ENCODE peak calls at places on chromosome 21, in seven cellular contexts. Q is CD8-positive, alpha-beta memory T cell; N is iPS DF 6.9; O is psoas muscle; P is tibial artery; C is left ventricle myocardium inferior; J is neuronal stem cell. X is an unnamed sample. For H3K4me1, the result is how much of the 10 kb centered on the place peaks cover.

GRCh38 chr21:40146201-40146890 is 279.1 kb downstream of the PCP4 start:
- DNase-seq in O (no peak), J (no peak), N (no peak), P (no peak), Q (no peak), C (no peak), X (no peak)

GRCh38 chr21:39363607-39364555 is 15.0 kb upstream of the HMGN1 start:
- DNase-seq in J (no peak), C (no peak), P (no peak), N (no peak), Q (no peak), O (no peak), X (no peak)

GRCh38 chr21:36859744-36860501 is 106.5 kb downstream of the HLCS start:
- DNase-seq in C (peak), P (peak), J (no peak), Q (peak), O (peak), N (peak), X (peak)

GRCh38 chr21:36854391-36854790 is 112.1 kb downstream of the HLCS start:
- DNase-seq in C (no peak), N (peak), P (no peak), J (peak), O (no peak), Q (no peak), X (peak)

GRCh38 chr21:30216041-30216723 is at the start of gene CLDN8:
- DNase-seq in N (no peak), C (no peak), Q (no peak), O (no peak), P (no peak), J (no peak), X (no peak)

GRCh38 chr21:39461419-39461818 is 9.6 kb downstream of the SH3BGR start:
- DNase-seq in N (no peak), C (no peak), P (no peak), Q (no peak), J (no peak), O (no peak), X (no peak)

GRCh38 chr21:38350681-38351080 is 93.9 kb downstream of the KCNJ15 start:
- DNase-seq in C (no peak), N (no peak), P (no peak), Q (no peak), J (no peak), O (no peak), X (no peak)

GRCh38 chr21:14480601-14481000 is 65.5 kb downstream of the SAMSN1 start:
- DNase-seq in J (no peak), C (no peak), P (no peak), Q (no peak), N (no peak), O (no peak), X (no peak)

GRCh38 chr21:37272897-37273296 is 5.8 kb upstream of the VPS26C start:
- DNase-seq in N (no peak), J (no peak), O (no peak), C (no peak), Q (no peak), P (no peak), X (no peak)

GRCh38 chr21:25428537-25428936 is 178.7 kb downstream of the MRPL39 start:
- DNase-seq in Q (no peak), C (no peak), P (no peak), O (no peak), N (no peak), J (no peak), X (no peak)

GRCh38 chr21:27564684-27565280 is 597.9 kb upstream of the ADAMTS5 start:
- DNase-seq in N (no peak), O (no peak), P (peak), C (peak), J (peak), Q (no peak), X (peak)

GRCh38 chr21:41585199-41585994 is 77.4 kb upstream of the TMPRSS2 start:
- DNase-seq in Q (no peak), N (no peak), C (no peak), J (no peak), O (no peak), P (no peak), X (no peak)

GRCh38 chr21:40719615-40720014 is 127.3 kb downstream of the DSCAM start:
- DNase-seq in N (no peak), J (no peak), C (no peak), P (no peak), Q (no peak), O (no peak), X (no peak)

GRCh38 chr21:45541221-45542039 is 810 bp downstream of the SLC19A1 start:
- DNase-seq in Q (peak), J (no peak), N (no peak), O (peak), P (peak), C (peak), X (peak)
- H3K4me1 ChIP-seq in Q (under half), J (under half), N (under half), O (under half), P (under half), C (under half), X (under half)

GRCh38 chr21:44304041-44304738 is 4.3 kb downstream of the PFKL start:
- DNase-seq in C (no peak), N (no peak), O (no peak), J (no peak), P (no peak), Q (no peak), X (no peak)
- H3K4me1 ChIP-seq in C (half or more), N (under half), O (under half), J (under half), P (under half), Q (under half), X (under half)

GRCh38 chr21:33026299-33026858 is 644 bp downstream of the OLIG2 start:
- DNase-seq in C (no peak), P (no peak), Q (no peak), N (no peak), O (no peak), J (no peak), X (no peak)
- H3K4me1 ChIP-seq in C (half or more), P (under half), Q (under half), N (under half), O (under half), J (under half), X (under half)

GRCh38 chr21:35023396-35024070 is 25.6 kb downstream of the RUNX1 start:
- DNase-seq in J (no peak), N (no peak), P (no peak), O (no peak), Q (no peak), C (no peak), X (no peak)

GRCh38 chr21:35019631-35020032 is 29.5 kb downstream of the RUNX1 start:
- DNase-seq in P (no peak), J (no peak), O (no peak), C (no peak), Q (no peak), N (no peak), X (no peak)

GRCh38 chr21:35020446-35020845 is 28.7 kb downstream of the RUNX1 start:
- DNase-seq in P (no peak), C (no peak), Q (no peak), O (no peak), J (no peak), N (no peak), X (no peak)

GRCh38 chr21:35020902-35021301 is 28.2 kb downstream of the RUNX1 start:
- DNase-seq in J (no peak), C (no peak), N (no peak), Q (no peak), O (no peak), P (no peak), X (no peak)

DNA sequence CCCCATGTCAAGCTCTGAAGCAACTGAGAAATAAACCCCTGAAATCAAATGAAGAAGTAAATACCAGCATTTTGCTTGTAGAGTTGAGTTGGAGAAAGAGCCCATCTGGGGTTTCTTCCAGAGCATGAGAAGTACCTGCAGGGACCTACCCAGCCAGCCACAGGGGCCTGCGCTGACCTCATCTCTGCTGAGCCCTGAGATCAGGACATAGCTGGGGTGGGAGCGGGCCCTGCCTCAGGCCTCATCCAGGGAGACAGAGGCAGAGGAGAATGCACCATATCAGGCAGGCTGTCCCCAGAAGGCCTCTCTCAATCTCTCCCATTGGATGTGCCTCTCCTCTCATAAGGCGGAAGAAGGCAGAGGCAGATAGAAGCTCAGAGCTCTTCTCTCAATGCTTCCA is 27.6 kb downstream of the RUNX1 start:
- DNase-seq in Q (no peak), O (no peak), J (no peak), C (no peak), P (no peak), N (no peak), X (no peak)
- H3K4me1 ChIP-seq in Q (half or more), O (under half), J (under half), C (under half), P (under half), N (under half), X (half or more)

GRCh38 chr21:44503901-44504399 is 36.0 kb downstream of the KRTAP10-1 start:
- DNase-seq in J (no peak), P (no peak), Q (no peak), O (no peak), C (no peak), N (no peak), X (no peak)
- H3K4me1 ChIP-seq in J (under half), P (under half), Q (under half), O (under half), C (under half), N (under half), X (under half)

GRCh38 chr21:31786164-31786920 is 54.4 kb upstream of the SCAF4 start:
- DNase-seq in P (no peak), O (no peak), J (no peak), Q (no peak), C (no peak), N (no peak), X (no peak)
- H3K4me1 ChIP-seq in P (under half), O (under half), J (under half), Q (under half), C (under half), N (under half), X (under half)

GRCh38 chr21:45480701-45481500 is 61.3 kb downstream of the SLC19A1 start:
- DNase-seq in P (no peak), O (peak), Q (no peak), J (no peak), N (no peak), C (no peak), X (no peak)

GRCh38 chr21:45478115-45478801 is 64.0 kb downstream of the SLC19A1 start:
- DNase-seq in C (peak), Q (peak), N (peak), O (peak), J (peak), P (peak), X (peak)

GRCh38 chr21:45481566-45481965 is 60.7 kb downstream of the SLC19A1 start:
- DNase-seq in J (no peak), P (no peak), N (no peak), O (no peak), C (no peak), Q (no peak), X (no peak)

GRCh38 chr21:45478816-45479669 is 63.2 kb downstream of the SLC19A1 start:
- DNase-seq in C (no peak), Q (no peak), N (no peak), J (no peak), P (no peak), O (peak), X (no peak)

DNA sequence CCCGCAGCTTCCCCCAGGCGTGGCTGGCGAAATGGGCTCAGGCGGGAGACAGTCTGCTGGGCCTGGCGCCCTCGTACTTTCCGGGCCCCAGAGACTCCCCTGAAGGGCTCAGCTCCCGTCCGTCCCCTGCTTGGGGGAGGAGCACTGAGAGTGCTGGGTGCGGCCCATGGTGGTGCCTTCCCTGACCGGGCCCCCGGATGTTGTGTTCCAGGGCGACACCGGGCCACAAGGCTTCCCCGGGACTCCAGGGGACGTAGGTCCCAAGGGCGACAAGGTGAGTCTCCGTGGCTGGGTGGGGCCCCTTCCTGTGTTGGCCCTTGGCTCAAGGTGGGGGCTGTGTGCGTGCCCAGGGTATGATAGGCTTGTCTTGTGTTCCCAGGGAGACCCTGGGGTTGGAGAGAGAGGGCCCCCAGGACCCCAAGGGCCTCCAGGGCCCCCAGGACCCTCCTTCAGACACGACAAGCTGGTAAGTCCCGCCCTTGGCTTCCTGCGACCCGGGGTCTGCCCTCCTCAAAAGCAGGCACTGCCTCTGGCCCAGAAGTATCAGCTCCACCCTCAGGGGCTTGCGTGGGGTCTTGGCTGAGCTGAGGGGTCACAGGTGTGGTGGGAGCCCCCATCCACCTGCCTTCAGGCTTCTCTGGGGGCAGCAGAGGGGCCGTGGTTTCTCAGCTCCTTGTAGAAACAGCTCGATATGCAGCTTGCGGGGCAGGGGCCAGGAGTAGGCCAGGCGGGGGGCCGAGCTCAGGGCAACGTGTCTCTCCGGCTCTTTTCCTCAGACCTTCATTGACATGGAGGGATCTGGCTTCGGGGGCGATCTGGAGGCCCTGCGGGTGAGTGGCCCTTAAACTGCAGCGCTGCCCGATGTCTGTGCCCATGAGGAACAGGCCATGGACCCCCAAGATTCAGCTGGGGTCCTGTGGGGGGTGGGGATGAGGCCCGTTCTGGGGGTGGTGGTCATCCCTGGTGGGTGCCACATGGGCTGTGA is 62.3 kb downstream of the SLC19A1 start:
- DNase-seq in P (no peak), O (peak), Q (peak), N (no peak), C (no peak), J (no peak), X (no peak)
- H3K4me1 ChIP-seq in P (under half), O (under half), Q (under half), N (under half), C (under half), J (under half), X (under half)

GRCh38 chr21:31557421-31557955 is 102.0 kb upstream of the SOD1 start:
- DNase-seq in O (no peak), J (peak), P (no peak), Q (no peak), N (no peak), C (no peak), X (no peak)

GRCh38 chr21:31557956-31558838 is 101.3 kb upstream of the SOD1 start:
- DNase-seq in J (peak), C (no peak), N (no peak), Q (peak), P (no peak), O (no peak), X (peak)

GRCh38 chr21:31555741-31556191 is 103.7 kb upstream of the SOD1 start:
- DNase-seq in J (peak), P (no peak), Q (no peak), C (no peak), O (no peak), N (peak), X (no peak)

GRCh38 chr21:31554511-31555022 is 104.9 kb upstream of the SOD1 start:
- DNase-seq in C (no peak), J (peak), P (no peak), Q (no peak), O (no peak), N (no peak), X (no peak)

DNA sequence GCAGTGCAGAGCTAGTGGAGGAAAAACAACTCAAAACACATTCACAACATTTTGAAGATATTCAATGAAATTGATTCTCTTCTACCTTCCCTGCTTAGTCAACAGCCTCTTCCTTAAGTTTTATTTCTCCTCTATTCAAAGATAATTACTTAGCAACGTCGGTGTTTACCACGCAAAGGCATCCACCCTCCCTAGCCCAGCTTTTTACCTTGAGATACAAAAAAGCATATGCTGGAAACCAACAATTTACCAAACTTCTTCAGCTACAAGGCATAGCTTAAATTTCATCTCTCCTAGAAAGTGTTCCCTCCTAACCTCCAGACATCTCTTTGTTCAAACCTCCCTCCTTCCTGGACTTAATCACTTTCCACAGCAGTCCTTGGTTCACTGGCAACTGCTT is 102.8 kb upstream of the SOD1 start:
- DNase-seq in N (no peak), P (no peak), J (no peak), C (no peak), O (no peak), Q (no peak), X (no peak)
- H3K4me1 ChIP-seq in N (under half), P (under half), J (under half), C (under half), O (under half), Q (under half), X (under half)

X was measured in DND-41.